ENCODE peak calls at places on chromosomes 6 and 20, in ten cellular contexts. One of them, this sample, is unnamed. For H3K4me1, the result is how much of the 10 kb centered on the place peaks cover.

GRCh38 chr6:35181313-35181932 is 32.3 kb upstream of the SCUBE3 start:
- DNase-seq in GM12878: no peak
- DNase-seq in GM23338: no peak
- DNase-seq in ovary: no peak
- DNase-seq in tibial nerve: peak
- DNase-seq in Peyer's patch: no peak
- DNase-seq in suprapubic skin: no peak
- DNase-seq in tibial artery: peak
- DNase-seq in transverse colon: no peak
- DNase-seq in aorta: no peak
- DNase-seq in this sample: no peak

GRCh38 chr6:29584821-29585220 is at the start of gene OR2H2:
- DNase-seq in GM12878: no peak
- DNase-seq in GM23338: no peak
- DNase-seq in ovary: no peak
- DNase-seq in tibial nerve: no peak
- DNase-seq in Peyer's patch: no peak
- DNase-seq in suprapubic skin: no peak
- DNase-seq in tibial artery: no peak
- DNase-seq in transverse colon: no peak
- DNase-seq in aorta: no peak
- DNase-seq in this sample: no peak

GRCh38 chr20:824490-824889 is 9.0 kb upstream of the FAM110A start:
- DNase-seq in GM12878: no peak
- DNase-seq in GM23338: no peak
- DNase-seq in ovary: no peak
- DNase-seq in tibial nerve: no peak
- DNase-seq in Peyer's patch: no peak
- DNase-seq in suprapubic skin: no peak
- DNase-seq in tibial artery: no peak
- DNase-seq in transverse colon: no peak
- DNase-seq in aorta: no peak
- DNase-seq in this sample: no peak

GRCh38 chr20:19185083-19185482 is 27.4 kb upstream of the SLC24A3 start:
- DNase-seq in GM12878: no peak
- DNase-seq in GM23338: no peak
- DNase-seq in ovary: no peak
- DNase-seq in tibial nerve: no peak
- DNase-seq in Peyer's patch: no peak
- DNase-seq in suprapubic skin: no peak
- DNase-seq in tibial artery: no peak
- DNase-seq in transverse colon: no peak
- DNase-seq in aorta: no peak
- DNase-seq in this sample: no peak

GRCh38 chr6:44977406-44977740 is 350.8 kb upstream of the RUNX2 start:
- DNase-seq in GM12878: no peak
- DNase-seq in GM23338: no peak
- DNase-seq in ovary: no peak
- DNase-seq in tibial nerve: no peak
- DNase-seq in Peyer's patch: no peak
- DNase-seq in suprapubic skin: no peak
- DNase-seq in tibial artery: no peak
- DNase-seq in transverse colon: no peak
- DNase-seq in aorta: no peak
- DNase-seq in this sample: no peak

GRCh38 chr6:69825904-69826303 is 29.1 kb upstream of the LMBRD1 start:
- DNase-seq in GM12878: no peak
- DNase-seq in GM23338: no peak
- DNase-seq in ovary: no peak
- DNase-seq in tibial nerve: no peak
- DNase-seq in Peyer's patch: no peak
- DNase-seq in suprapubic skin: no peak
- DNase-seq in tibial artery: no peak
- DNase-seq in transverse colon: no peak
- DNase-seq in aorta: no peak
- DNase-seq in this sample: no peak

GRCh38 chr6:31729979-31730630 is 1.0 kb upstream of the DDAH2 start:
- DNase-seq in GM12878: no peak
- DNase-seq in GM23338: peak
- DNase-seq in ovary: peak
- DNase-seq in tibial nerve: peak
- DNase-seq in Peyer's patch: peak
- DNase-seq in suprapubic skin: peak
- DNase-seq in tibial artery: peak
- DNase-seq in transverse colon: peak
- DNase-seq in aorta: peak
- DNase-seq in this sample: peak

GRCh38 chr6:166005846-166006592 is 161.6 kb downstream of the TBXT start:
- DNase-seq in GM12878: no peak
- DNase-seq in GM23338: no peak
- DNase-seq in ovary: peak
- DNase-seq in tibial nerve: no peak
- DNase-seq in Peyer's patch: no peak
- DNase-seq in suprapubic skin: no peak
- DNase-seq in tibial artery: peak
- DNase-seq in transverse colon: peak
- DNase-seq in aorta: peak
- DNase-seq in this sample: peak

GRCh38 chr6:157514659-157515496 is 133.9 kb downstream of the ZDHHC14 start:
- DNase-seq in GM12878: no peak
- DNase-seq in GM23338: no peak
- DNase-seq in ovary: no peak
- DNase-seq in tibial nerve: no peak
- DNase-seq in Peyer's patch: no peak
- DNase-seq in suprapubic skin: no peak
- DNase-seq in tibial artery: no peak
- DNase-seq in transverse colon: no peak
- DNase-seq in aorta: no peak
- DNase-seq in this sample: no peak

GRCh38 chr6:157518399-157519250 is 137.6 kb downstream of the ZDHHC14 start:
- DNase-seq in GM12878: no peak
- DNase-seq in GM23338: peak
- DNase-seq in ovary: peak
- DNase-seq in tibial nerve: no peak
- DNase-seq in Peyer's patch: no peak
- DNase-seq in suprapubic skin: peak
- DNase-seq in tibial artery: no peak
- DNase-seq in transverse colon: no peak
- DNase-seq in aorta: no peak
- DNase-seq in this sample: no peak

GRCh38 chr6:157517601-157518359 is 136.8 kb downstream of the ZDHHC14 start:
- DNase-seq in GM12878: no peak
- DNase-seq in GM23338: no peak
- DNase-seq in ovary: no peak
- DNase-seq in tibial nerve: no peak
- DNase-seq in Peyer's patch: no peak
- DNase-seq in suprapubic skin: no peak
- DNase-seq in tibial artery: no peak
- DNase-seq in transverse colon: no peak
- DNase-seq in aorta: no peak
- DNase-seq in this sample: no peak

GRCh38 chr6:157513619-157514485 is 132.9 kb downstream of the ZDHHC14 start:
- DNase-seq in GM12878: no peak
- DNase-seq in GM23338: no peak
- DNase-seq in ovary: no peak
- DNase-seq in tibial nerve: no peak
- DNase-seq in Peyer's patch: no peak
- DNase-seq in suprapubic skin: no peak
- DNase-seq in tibial artery: no peak
- DNase-seq in transverse colon: no peak
- DNase-seq in aorta: no peak
- DNase-seq in this sample: no peak

DNA sequence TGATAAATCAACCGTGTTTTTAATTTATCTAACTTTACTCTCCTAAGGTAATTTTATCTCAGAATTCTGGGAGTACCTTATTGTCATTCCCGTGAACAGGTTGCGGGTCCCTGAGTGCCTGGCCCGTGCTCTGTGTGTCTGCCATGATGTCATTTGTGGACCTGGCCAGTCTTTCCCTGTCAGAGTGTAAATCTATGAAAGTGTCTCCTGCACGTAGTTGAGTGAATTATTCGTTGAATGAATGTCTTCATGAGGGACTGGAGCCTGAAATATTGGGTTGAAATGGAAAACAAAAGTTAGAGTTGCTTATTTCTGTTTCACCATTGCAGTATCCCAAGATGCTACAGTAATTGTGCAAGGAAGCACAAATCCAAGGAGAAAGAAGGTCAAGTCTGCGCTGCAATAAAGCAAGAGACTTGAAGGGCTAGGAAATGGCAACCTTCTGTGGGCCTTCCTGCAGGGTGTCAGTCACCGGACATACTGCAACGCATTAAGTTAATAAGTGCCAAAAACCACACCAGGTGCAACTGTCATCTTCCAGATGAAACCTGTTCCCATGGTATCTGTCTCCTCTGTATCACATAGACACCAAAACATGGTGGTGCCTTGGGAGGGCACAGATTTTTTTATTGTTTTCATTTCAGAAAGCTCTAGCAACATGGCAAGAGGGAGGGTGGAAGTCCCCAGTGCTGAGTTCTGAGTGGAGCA is 135.5 kb downstream of the ZDHHC14 start:
- DNase-seq in GM12878: no peak
- DNase-seq in GM23338: no peak
- DNase-seq in ovary: no peak
- DNase-seq in tibial nerve: no peak
- DNase-seq in Peyer's patch: no peak
- DNase-seq in suprapubic skin: no peak
- DNase-seq in tibial artery: no peak
- DNase-seq in transverse colon: no peak
- DNase-seq in aorta: no peak
- DNase-seq in this sample: no peak
- H3K4me3 ChIP-seq in GM12878: no peak
- H3K4me3 ChIP-seq in GM23338: no peak
- H3K4me3 ChIP-seq in ovary: no peak
- H3K4me3 ChIP-seq in tibial nerve: no peak
- H3K4me3 ChIP-seq in Peyer's patch: no peak
- H3K4me3 ChIP-seq in suprapubic skin: no peak
- H3K4me3 ChIP-seq in tibial artery: no peak
- H3K4me3 ChIP-seq in transverse colon: no peak
- H3K4me3 ChIP-seq in aorta: no peak
- H3K4me3 ChIP-seq in this sample: no peak

DNA sequence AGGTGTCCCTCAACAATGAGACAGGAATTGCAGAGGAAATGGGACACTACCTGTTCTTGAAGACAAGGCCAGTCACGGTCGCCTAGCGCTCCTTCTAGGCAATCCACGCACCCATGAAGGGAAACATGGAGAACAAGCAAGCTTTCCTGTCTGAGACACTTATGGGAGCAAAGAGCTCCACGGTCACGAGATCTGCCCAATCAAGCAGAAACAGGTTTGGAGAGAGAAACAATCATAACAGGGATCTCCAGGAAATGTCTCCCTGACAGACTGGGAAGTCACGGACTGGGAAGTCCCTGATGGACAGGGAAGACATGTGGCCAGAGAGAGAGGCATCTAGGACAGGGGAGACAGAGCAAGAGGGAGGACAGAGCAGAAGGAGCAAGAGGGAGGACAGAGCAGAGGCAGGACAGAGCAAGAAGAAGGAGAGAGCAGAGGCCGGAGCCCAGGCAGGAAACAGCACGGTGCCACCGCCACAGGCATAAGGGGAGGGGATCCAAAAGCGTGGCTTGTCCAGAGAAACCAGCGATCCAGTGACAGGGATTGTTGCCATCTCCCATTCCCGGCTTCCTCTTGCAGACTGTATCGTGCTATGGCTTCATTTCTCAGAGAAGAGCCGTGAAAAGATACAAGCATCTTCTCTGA is 167.8 kb upstream of the ZNF337 start:
- DNase-seq in GM12878: no peak
- DNase-seq in GM23338: no peak
- DNase-seq in ovary: no peak
- DNase-seq in tibial nerve: no peak
- DNase-seq in Peyer's patch: no peak
- DNase-seq in suprapubic skin: no peak
- DNase-seq in tibial artery: no peak
- DNase-seq in transverse colon: no peak
- DNase-seq in aorta: no peak
- DNase-seq in this sample: no peak
- H3K4me1 ChIP-seq in GM12878: under half
- H3K4me1 ChIP-seq in GM23338: under half
- H3K4me1 ChIP-seq in ovary: under half
- H3K4me1 ChIP-seq in tibial nerve: under half
- H3K4me1 ChIP-seq in Peyer's patch: under half
- H3K4me1 ChIP-seq in suprapubic skin: half or more
- H3K4me1 ChIP-seq in tibial artery: half or more
- H3K4me1 ChIP-seq in transverse colon: half or more
- H3K4me1 ChIP-seq in aorta: under half
- H3K4me1 ChIP-seq in this sample: under half

DNA sequence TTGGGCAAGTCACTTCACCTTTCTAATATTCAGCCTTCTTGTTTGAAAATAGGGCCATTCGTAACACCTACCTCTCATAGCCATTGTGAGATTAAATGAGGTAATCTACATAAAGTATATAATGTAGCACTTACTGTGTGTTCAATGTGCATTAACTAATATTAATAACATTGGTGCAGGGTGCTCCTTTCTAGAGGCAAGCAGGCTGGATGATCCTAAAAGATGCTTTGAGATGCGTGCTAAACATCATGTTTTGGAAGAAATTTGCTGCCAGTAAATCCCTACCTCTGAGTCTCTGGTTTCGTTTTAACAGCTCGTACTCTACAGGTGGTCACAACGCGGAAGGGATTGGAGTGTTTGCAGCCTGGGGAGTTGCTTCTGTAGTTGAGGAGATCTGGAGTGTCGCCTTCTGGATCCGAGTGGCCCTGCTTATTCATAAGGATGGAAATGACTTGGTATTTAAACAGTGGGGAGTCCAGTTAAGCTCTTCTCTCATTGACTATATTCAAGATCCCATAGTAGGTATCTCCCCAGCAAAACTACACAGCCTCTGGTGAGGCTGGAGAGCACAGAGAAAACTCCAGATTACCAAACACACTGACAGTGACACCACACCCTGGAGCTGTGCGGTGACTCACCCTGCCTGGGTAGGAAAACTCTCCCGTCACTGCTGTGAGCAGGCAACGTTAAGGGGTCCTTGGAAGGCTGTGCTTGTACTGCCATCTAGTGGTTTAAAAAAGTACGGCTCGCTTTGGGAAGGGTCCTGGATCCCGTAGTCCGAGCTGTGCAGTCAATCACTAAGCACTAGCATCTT is 107.9 kb downstream of the MAP3K7 start:
- DNase-seq in GM12878: peak
- DNase-seq in GM23338: peak
- DNase-seq in ovary: peak
- DNase-seq in tibial nerve: peak
- DNase-seq in Peyer's patch: peak
- DNase-seq in suprapubic skin: peak
- DNase-seq in tibial artery: peak
- DNase-seq in transverse colon: peak
- DNase-seq in aorta: peak
- DNase-seq in this sample: peak
- H3K4me3 ChIP-seq in GM12878: peak
- H3K4me3 ChIP-seq in GM23338: no peak
- H3K4me3 ChIP-seq in ovary: no peak
- H3K4me3 ChIP-seq in tibial nerve: no peak
- H3K4me3 ChIP-seq in Peyer's patch: no peak
- H3K4me3 ChIP-seq in suprapubic skin: no peak
- H3K4me3 ChIP-seq in tibial artery: no peak
- H3K4me3 ChIP-seq in transverse colon: no peak
- H3K4me3 ChIP-seq in aorta: no peak
- H3K4me3 ChIP-seq in this sample: no peak

DNA sequence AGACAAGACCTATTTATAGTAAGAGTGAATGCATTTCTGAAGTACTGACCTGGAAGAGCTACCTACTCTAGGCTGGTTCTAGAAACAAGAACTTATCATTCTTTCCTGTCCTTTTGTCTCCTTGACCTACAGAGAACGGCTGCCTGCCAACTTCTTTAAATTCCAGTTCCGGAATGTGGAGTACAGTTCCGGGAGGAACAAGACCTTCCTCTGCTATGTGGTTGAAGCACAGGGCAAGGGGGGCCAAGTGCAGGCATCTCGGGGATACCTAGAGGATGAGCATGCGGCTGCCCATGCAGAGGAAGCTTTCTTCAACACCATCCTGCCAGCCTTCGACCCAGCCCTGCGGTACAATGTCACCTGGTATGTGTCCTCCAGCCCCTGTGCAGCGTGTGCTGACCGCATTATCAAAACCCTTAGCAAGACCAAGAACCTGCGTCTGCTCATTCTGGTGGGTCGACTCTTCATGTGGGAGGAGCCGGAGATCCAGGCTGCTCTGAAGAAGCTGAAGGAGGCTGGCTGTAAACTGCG is 8.3 kb downstream of the APOBEC2 start:
- DNase-seq in GM12878: no peak
- DNase-seq in GM23338: no peak
- DNase-seq in ovary: no peak
- DNase-seq in tibial nerve: no peak
- DNase-seq in Peyer's patch: no peak
- DNase-seq in suprapubic skin: no peak
- DNase-seq in tibial artery: no peak
- DNase-seq in transverse colon: no peak
- DNase-seq in aorta: no peak
- DNase-seq in this sample: no peak
- H3K4me1 ChIP-seq in GM12878: under half
- H3K4me1 ChIP-seq in GM23338: under half
- H3K4me1 ChIP-seq in ovary: under half
- H3K4me1 ChIP-seq in tibial nerve: under half
- H3K4me1 ChIP-seq in Peyer's patch: under half
- H3K4me1 ChIP-seq in suprapubic skin: under half
- H3K4me1 ChIP-seq in tibial artery: under half
- H3K4me1 ChIP-seq in transverse colon: under half
- H3K4me1 ChIP-seq in aorta: under half
- H3K4me1 ChIP-seq in this sample: under half

This sample was measured in BE2C.